ENCODE peak calls at places on chromosomes 1 and 21, in ten cellular contexts. G is stomach, A is neural progenitor cell, M is gastrocnemius medialis, S is GM23338, X is left lung, Q is fibroblast of lung, Z is keratinocyte, U is psoas muscle, F is astrocyte. R is an unnamed sample.

GRCh38 chr1:62082456-62083363 is 111.9 kb upstream of the L1TD1 start:
- DNase-seq in G (peak; percentile 34), A (peak; percentile 60), Q (peak; percentile 15), Z (no peak), U (no peak), S (peak; percentile 76), F (no peak), X (no peak), M (no peak), R (peak; percentile 41)

GRCh38 chr1:93817819-93818569 is 61.0 kb downstream of the DNTTIP2 start:
- DNase-seq in F (no peak), S (no peak), A (no peak), Q (no peak), Z (peak; percentile 63), G (no peak), M (no peak), X (peak; percentile 39), U (no peak), R (no peak)

GRCh38 chr21:29261555-29262540 is 36.9 kb upstream of the BACH1 start:
- DNase-seq in Z (peak; percentile 80), X (no peak), S (no peak), G (no peak), A (no peak), Q (no peak), F (no peak), M (no peak), U (no peak), R (no peak)

GRCh38 chr1:52662645-52663313 is 29.8 kb downstream of the SHISAL2A start:
- DNase-seq in M (no peak), G (no peak), A (peak; percentile 94), U (no peak), Z (peak; percentile 78), S (peak; percentile 88), Q (peak; percentile 44), X (no peak), F (peak; percentile 21), R (peak; percentile 52)

GRCh38 chr1:66764994-66765578 is 12.8 kb downstream of the DYNLT5 start:
- DNase-seq in S (peak; percentile 40), X (no peak), F (peak; percentile 22), Q (peak; percentile 42), U (no peak), Z (peak; percentile 0), G (peak; percentile 27), M (no peak), A (peak; percentile 37), R (peak; percentile 40)

GRCh38 chr1:162497723-162498441 is at the start of gene UHMK1:
- DNase-seq in G (peak; percentile 91), A (peak; percentile 95), U (peak; percentile 91), S (peak; percentile 97), Z (peak; percentile 33), M (peak; percentile 89), X (peak; percentile 91), Q (peak; percentile 90), F (peak; percentile 83), R (peak; percentile 97)

GRCh38 chr1:15736035-15736665 is at the start of gene SLC25A34:
- DNase-seq in Q (no peak), Z (no peak), U (peak; percentile 86), S (peak; percentile 56), X (peak; percentile 73), F (no peak), A (no peak), M (peak; percentile 97), G (peak; percentile 95), R (no peak)

GRCh38 chr1:34983700-34984355 is 1.3 kb downstream of the TMEM35B start:
- DNase-seq in Z (no peak), S (no peak), G (no peak), A (peak; percentile 28), M (no peak), U (no peak), Q (peak; percentile 56), F (peak; percentile 40), X (no peak), R (peak; percentile 65)

GRCh38 chr1:232613752-232614381 is 16.1 kb downstream of the SIPA1L2 start:
- DNase-seq in Z (no peak), G (no peak), M (no peak), X (no peak), A (no peak), Q (peak; percentile 99), S (no peak), U (no peak), F (peak; percentile 99), R (no peak)

GRCh38 chr21:35102488-35103407 is 53.6 kb upstream of the RUNX1 start:
- DNase-seq in S (no peak), Q (no peak), X (peak; percentile 69), M (peak; percentile 36), A (no peak), U (peak; percentile 16), F (no peak), Z (no peak), G (peak; percentile 27), R (no peak)

GRCh38 chr1:9792156-9793042 is 31.4 kb downstream of the CLSTN1 start:
- DNase-seq in G (no peak), S (peak; percentile 88), F (peak; percentile 26), Q (peak; percentile 34), X (no peak), A (no peak), Z (no peak), M (peak; percentile 74), U (no peak), R (no peak)

GRCh38 chr1:29197993-29198392 is 16.3 kb upstream of the SRSF4 start:
- DNase-seq in G (no peak), M (no peak), Q (no peak), U (no peak), F (no peak), X (no peak), S (no peak), Z (no peak), A (no peak), R (no peak)

GRCh38 chr1:29202584-29203340 is 21.1 kb upstream of the SRSF4 start:
- DNase-seq in X (peak; percentile 93), Q (peak; percentile 97), U (peak; percentile 94), A (peak; percentile 96), F (peak; percentile 94), M (peak; percentile 92), G (peak; percentile 98), S (peak; percentile 99), Z (peak; percentile 88), R (peak; percentile 94)

GRCh38 chr1:29200905-29201594 is 19.4 kb upstream of the SRSF4 start:
- DNase-seq in Z (no peak), U (no peak), M (no peak), X (no peak), F (no peak), Q (no peak), G (no peak), S (no peak), A (no peak), R (peak; percentile 29)

GRCh38 chr1:29201595-29202051 is 19.9 kb upstream of the SRSF4 start:
- DNase-seq in A (no peak), Q (no peak), S (no peak), G (no peak), X (no peak), Z (no peak), F (no peak), M (no peak), U (no peak), R (no peak)

GRCh38 chr1:29202053-29202452 is 20.4 kb upstream of the SRSF4 start:
- DNase-seq in A (no peak), G (no peak), Z (no peak), Q (no peak), U (no peak), X (no peak), M (no peak), F (no peak), S (no peak), R (no peak)
- H3K27ac ChIP-seq in A (no peak overlapping the region), G (peak overlapping the region; percentile 82), Z (peak overlapping the region; percentile 76), Q (peak overlapping the region; percentile 91), U (peak overlapping the region; percentile 80), X (peak overlapping the region; percentile 71), M (peak overlapping the region; percentile 70), F (peak overlapping the region; percentile 84), S (no peak overlapping the region), R (peak overlapping the region; percentile 44)

DNA sequence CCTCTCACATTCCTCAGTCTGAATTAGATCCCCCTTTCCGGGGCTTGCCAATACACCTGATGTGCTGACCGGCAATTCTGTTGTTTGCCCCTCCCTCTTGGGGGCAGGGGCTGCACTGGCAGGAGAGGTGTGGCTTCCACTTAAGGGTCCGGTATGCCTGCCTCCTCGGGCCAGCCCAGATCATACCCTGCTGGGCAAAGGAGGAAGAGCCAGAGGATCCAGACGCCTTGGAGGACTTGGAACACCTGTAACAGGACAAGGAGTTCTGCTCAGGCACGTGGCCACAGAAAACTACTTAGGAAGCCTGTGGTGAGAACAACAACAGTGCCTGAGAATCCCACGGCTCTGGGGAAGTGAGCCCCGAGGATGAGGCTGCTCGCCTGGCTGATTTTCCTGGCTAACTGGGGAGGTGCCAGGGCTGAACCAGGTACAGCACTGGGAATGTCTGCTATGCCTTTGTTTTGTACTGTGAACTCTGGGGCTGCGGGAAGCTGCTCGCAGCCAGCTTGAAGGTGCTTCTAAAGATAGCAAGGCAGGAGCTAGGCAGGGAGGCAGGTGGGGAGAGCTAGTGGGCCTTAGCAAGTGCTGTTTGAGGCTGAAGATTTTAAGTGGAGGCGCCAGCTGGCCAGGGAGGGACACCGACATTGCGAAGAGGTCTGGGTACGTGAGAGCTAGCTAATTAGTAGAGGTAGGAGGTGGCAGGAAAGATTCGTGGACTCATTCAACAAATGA is at the start of gene SMPDL3B:
- DNase-seq in S (peak; percentile 96), A (peak; percentile 76), X (peak; percentile 75), Z (no peak), U (no peak), M (no peak), Q (peak; percentile 19), F (peak; percentile 1), G (peak; percentile 76), R (peak; percentile 79)
- H3K4me3 ChIP-seq in S (peak within 1 kb of the TSS; percentile 69), A (peak within 1 kb of the TSS; percentile 49), X (peak within 1 kb of the TSS; percentile 34), Z (peak within 1 kb of the TSS; percentile 23), U (no peak within 1 kb of the TSS), M (peak within 1 kb of the TSS; percentile 28), Q (no peak within 1 kb of the TSS), F (no peak within 1 kb of the TSS), G (peak within 1 kb of the TSS; percentile 31), R (peak within 1 kb of the TSS; percentile 54)

GRCh38 chr1:175702079-175702795 is 41.2 kb downstream of the TNR start:
- DNase-seq in X (no peak), U (no peak), A (peak; percentile 13), M (no peak), F (no peak), S (no peak), Q (no peak), G (no peak), Z (no peak), R (no peak)

GRCh38 chr1:175704621-175705020 is 38.8 kb downstream of the TNR start:
- DNase-seq in S (no peak), F (no peak), M (no peak), X (no peak), U (no peak), Q (no peak), A (no peak), G (no peak), Z (no peak), R (no peak)

GRCh38 chr1:175701590-175701989 is 41.8 kb downstream of the TNR start:
- DNase-seq in Q (no peak), M (no peak), F (no peak), Z (no peak), G (no peak), A (no peak), U (no peak), X (no peak), S (peak; percentile 15), R (no peak)
- TF ChIP-seq CTCF in Q (no peak), M (no peak), F (no peak), Z (no peak), G (no peak), A (no peak), U (no peak), X (no peak), S (no peak), R (no peak)

DNA sequence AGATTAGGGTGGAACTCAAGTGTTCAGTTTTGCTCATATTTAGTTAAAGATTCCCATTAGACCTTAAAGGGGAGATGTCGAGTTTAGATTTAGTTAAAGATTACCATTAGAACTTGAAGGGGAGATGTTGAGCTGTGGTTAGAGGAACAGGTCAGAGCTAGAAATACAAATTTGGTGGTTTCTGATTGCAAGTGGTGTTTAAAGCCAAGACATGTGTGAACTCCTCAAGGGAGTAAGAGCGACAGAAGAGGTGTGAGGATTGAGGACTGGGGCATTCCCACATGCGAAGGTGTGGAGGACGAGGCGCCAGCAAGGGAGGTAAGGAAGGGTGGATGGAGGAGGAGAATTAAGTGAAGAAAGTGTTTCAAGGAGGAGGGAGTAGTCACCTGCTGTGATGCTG is 168.6 kb downstream of the IER5 start:
- DNase-seq in U (no peak), Z (no peak), G (no peak), S (no peak), A (no peak), M (no peak), Q (no peak), F (no peak), X (no peak), R (no peak)
- H3K27ac ChIP-seq in U (no peak overlapping the region), Z (no peak overlapping the region), G (no peak overlapping the region), S (no peak overlapping the region), A (no peak overlapping the region), M (no peak overlapping the region), Q (no peak overlapping the region), F (no peak overlapping the region), X (no peak overlapping the region), R (no peak overlapping the region)